ENCODE peak calls at places on chromosome 1, in ten cellular contexts. T, S, B, V, N, C, D, Z, I and U are unnamed samples.

GRCh38 chr1:2956571-2956970 is 64.7 kb upstream of the ACTRT2 start:
- DNase-seq in T (no peak), S (no peak), B (no peak), V (no peak), N (no peak), C (no peak), D (no peak), Z (no peak), I (no peak), U (no peak)

GRCh38 chr1:54500030-54500389 is 48.0 kb upstream of the ACOT11 start:
- DNase-seq in T (no peak), S (no peak), B (no peak), V (no peak), N (peak; percentile 51), C (no peak), D (no peak), Z (no peak), I (no peak), U (no peak)

GRCh38 chr1:189782280-189782679 is 695.4 kb downstream of the BRINP3 start:
- DNase-seq in T (no peak), S (no peak), B (no peak), V (no peak), N (no peak), C (no peak), D (no peak), Z (no peak), I (no peak), U (no peak)

GRCh38 chr1:234047113-234047512 is 142.6 kb downstream of the SLC35F3 start:
- DNase-seq in T (no peak), S (no peak), B (peak; percentile 97), V (no peak), N (no peak), C (no peak), D (no peak), Z (no peak), I (no peak), U (no peak)

GRCh38 chr1:44531785-44532566 is 126.9 kb downstream of the RNF220 start:
- DNase-seq in T (no peak), S (no peak), B (peak; percentile 93), V (no peak), N (no peak), C (no peak), D (no peak), Z (no peak), I (no peak), U (no peak)

GRCh38 chr1:11071463-11072215 is 11.8 kb upstream of the SRM start:
- DNase-seq in T (no peak), S (peak; percentile 21), B (no peak), V (no peak), N (no peak), C (no peak), D (no peak), Z (no peak), I (peak; percentile 48), U (no peak)

GRCh38 chr1:155812878-155813277 is 44.1 kb downstream of the GON4L start:
- DNase-seq in T (no peak), S (no peak), B (no peak), V (no peak), N (no peak), C (no peak), D (no peak), Z (no peak), I (no peak), U (no peak)

GRCh38 chr1:161885013-161885412 is 118.9 kb downstream of the ATF6 start:
- DNase-seq in T (no peak), S (no peak), B (peak; percentile 75), V (no peak), N (no peak), C (no peak), D (no peak), Z (no peak), I (no peak), U (no peak)

GRCh38 chr1:88990426-88990825 is 2.0 kb downstream of the KYAT3 start:
- DNase-seq in T (no peak), S (no peak), B (no peak), V (no peak), N (no peak), C (no peak), D (no peak), Z (no peak), I (no peak), U (no peak)

GRCh38 chr1:69511426-69512192 is 56.1 kb upstream of the LRRC7 start:
- DNase-seq in T (no peak), S (no peak), B (no peak), V (no peak), N (no peak), C (no peak), D (no peak), Z (no peak), I (no peak), U (no peak)

GRCh38 chr1:118993712-118994049 is 5.5 kb upstream of the TBX15 start:
- DNase-seq in T (no peak), S (no peak), B (no peak), V (no peak), N (no peak), C (no peak), D (no peak), Z (no peak), I (no peak), U (no peak)
- TF ChIP-seq CTCF in T (no peak), S (no peak), B (no peak), V (no peak), N (no peak), C (no peak), D (no peak), Z (no peak), I (no peak), U (no peak)

DNA sequence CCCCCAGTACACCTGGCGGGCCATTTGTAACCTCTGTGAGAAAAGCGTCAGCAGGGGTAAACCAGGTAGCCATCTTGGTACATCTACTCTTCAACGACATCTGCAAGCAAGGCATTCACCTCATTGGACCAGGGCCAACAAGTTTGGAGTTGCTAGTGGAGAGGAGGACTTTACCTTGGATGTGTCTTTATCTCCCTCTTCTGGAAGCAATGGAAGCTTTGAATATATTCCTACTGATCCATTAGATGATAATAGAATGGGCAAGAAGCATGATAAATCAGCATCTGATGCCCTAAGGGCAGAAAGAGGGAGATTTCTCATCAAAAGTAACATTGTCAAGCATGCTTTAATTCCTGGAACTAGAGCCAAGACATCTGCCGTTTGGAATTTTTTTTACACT is 2.5 kb downstream of the ZBED6 start:
- DNase-seq in T (no peak), S (no peak), B (peak; percentile 39), V (no peak), N (no peak), C (no peak), D (no peak), Z (no peak), I (no peak), U (no peak)
- TF ChIP-seq CTCF in T (no peak), S (no peak), B (peak; percentile 26), V (no peak), N (no peak), C (no peak), D (no peak), Z (no peak), I (no peak), U (no peak)

GRCh38 chr1:6269271-6269996 is 8.5 kb upstream of the GPR153 start:
- DNase-seq in T (no peak), S (no peak), B (no peak), V (no peak), N (no peak), C (no peak), D (no peak), Z (no peak), I (no peak), U (no peak)

GRCh38 chr1:6266641-6267040 is 5.7 kb upstream of the GPR153 start:
- DNase-seq in T (no peak), S (no peak), B (no peak), V (no peak), N (no peak), C (no peak), D (no peak), Z (no peak), I (no peak), U (no peak)

GRCh38 chr1:6269997-6270401 is 9.1 kb upstream of the GPR153 start:
- DNase-seq in T (no peak), S (no peak), B (no peak), V (no peak), N (no peak), C (no peak), D (peak; percentile 86), Z (no peak), I (no peak), U (no peak)

GRCh38 chr1:6267686-6268281 is 6.9 kb upstream of the GPR153 start:
- DNase-seq in T (no peak), S (no peak), B (peak; percentile 91), V (no peak), N (no peak), C (no peak), D (no peak), Z (no peak), I (no peak), U (no peak)

DNA sequence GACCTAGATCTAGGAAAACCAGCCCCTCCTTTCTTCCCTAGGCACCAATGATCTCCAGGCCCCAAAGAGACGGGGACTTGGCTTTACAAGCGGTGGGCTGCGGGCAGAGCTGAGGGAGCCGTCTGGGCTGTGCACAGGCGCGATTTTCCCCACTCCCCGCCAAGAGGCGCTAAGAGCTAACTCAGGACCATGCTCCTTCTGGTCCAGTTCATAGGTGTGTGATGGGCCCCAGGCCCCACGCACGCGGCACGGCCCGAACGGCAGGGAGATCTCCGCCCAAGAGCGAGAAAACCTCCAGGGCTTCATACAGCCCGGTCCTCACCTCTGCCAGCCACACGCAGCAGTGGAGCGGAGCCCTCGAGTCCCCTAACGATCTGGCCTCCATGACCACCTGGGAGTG is 7.5 kb upstream of the GPR153 start:
- DNase-seq in T (no peak), S (no peak), B (no peak), V (no peak), N (peak; percentile 67), C (no peak), D (no peak), Z (no peak), I (no peak), U (no peak)
- TF ChIP-seq CTCF in T (no peak), S (no peak), B (no peak), V (no peak), N (peak; percentile 57), C (no peak), D (no peak), Z (no peak), I (no peak), U (no peak)

GRCh38 chr1:94821636-94822305 is 1.6 kb downstream of the SLC44A3 start:
- DNase-seq in T (no peak), S (no peak), B (peak; percentile 9), V (no peak), N (no peak), C (no peak), D (no peak), Z (no peak), I (no peak), U (no peak)

GRCh38 chr1:94819584-94819944 is 593 bp upstream of the SLC44A3 start:
- DNase-seq in T (no peak), S (no peak), B (no peak), V (no peak), N (no peak), C (no peak), D (no peak), Z (no peak), I (no peak), U (no peak)

GRCh38 chr1:94817697-94818096 is 2.5 kb upstream of the SLC44A3 start:
- DNase-seq in T (no peak), S (no peak), B (no peak), V (no peak), N (no peak), C (no peak), D (no peak), Z (no peak), I (no peak), U (no peak)

GRCh38 chr1:94820918-94821317 is 761 bp downstream of the SLC44A3 start:
- DNase-seq in T (no peak), S (no peak), B (peak; percentile 36), V (no peak), N (no peak), C (no peak), D (no peak), Z (no peak), I (no peak), U (no peak)

GRCh38 chr1:94819945-94820746 is at the start of gene SLC44A3:
- DNase-seq in T (no peak), S (no peak), B (peak; percentile 60), V (peak; percentile 45), N (peak; percentile 75), C (peak; percentile 30), D (peak; percentile 79), Z (no peak), I (peak; percentile 71), U (no peak)
- TF ChIP-seq CTCF in T (no peak), S (peak; percentile 17), B (no peak), V (peak; percentile 54), N (peak; percentile 44), C (no peak), D (peak; percentile 28), Z (no peak), I (no peak), U (no peak)